ENCODE peak calls at places on chromosomes 5 and 9, in six cellular contexts. R is A549; W is AG04449; P is T-helper 1 cell; E is posterior cingulate gyrus; G is activated naive CD8-positive, alpha-beta T cell treated with anti-CD3 and anti-CD28 coated beads, Interleukin-2, amount 50 U/mL, for 24 hours. L is an unnamed sample.

GRCh38 chr9:112570731-112571167 is 84.1 kb downstream of the KIAA1958 start:
- DNase-seq in P (no peak), E (peak), G (no peak), W (no peak), R (no peak), L (no peak)

GRCh38 chr5:672329-673139 is 20.6 kb downstream of the TPPP start:
- DNase-seq in P (peak), G (peak), E (peak), R (peak), W (peak), L (no peak)

GRCh38 chr9:214488-215448 is at the start of gene DOCK8:
- DNase-seq in E (no peak), P (peak), W (no peak), G (peak), R (peak), L (peak)

GRCh38 chr5:111699976-111700375 is 57.0 kb downstream of the NREP start:
- DNase-seq in P (no peak), W (no peak), E (no peak), G (no peak), R (no peak), L (no peak)

GRCh38 chr9:38172601-38173000 is 103.6 kb upstream of the SHB start:
- DNase-seq in W (no peak), R (no peak), E (no peak), G (no peak), P (no peak), L (no peak)

GRCh38 chr5:119058979-119059529 is 11.8 kb upstream of the DMXL1 start:
- DNase-seq in E (no peak), R (no peak), W (no peak), P (no peak), G (no peak), L (no peak)

GRCh38 chr5:180441577-180441976 is 52.6 kb upstream of the CNOT6 start:
- DNase-seq in E (no peak), R (peak), W (no peak), P (no peak), G (no peak), L (no peak)

GRCh38 chr5:174374206-174374605 is 328.7 kb downstream of the NSG2 start:
- DNase-seq in E (no peak), R (no peak), P (no peak), W (no peak), G (no peak), L (no peak)

GRCh38 chr5:66179297-66180051 is 35.4 kb downstream of the SREK1 start:
- DNase-seq in G (no peak), R (no peak), P (no peak), W (no peak), E (no peak), L (no peak)

GRCh38 chr5:125457617-125458016 is 711.2 kb upstream of the ZNF608 start:
- DNase-seq in W (no peak), P (no peak), E (no peak), R (no peak), G (no peak), L (no peak)

L was measured in stimulated activated naive B cell treated with anti-CD40 and anti-IgM and Interleukin-4, amounts not matched to agents 10 μg/mL and 1 μg/mL and 100 μg/mL, for 72 hours.